ENCODE peak calls at places on chromosomes 3 and 15, in seven cellular contexts. P is NT2/D1, W is HepG2, B is MM.1S, H is neural progenitor cell, R is trophoblast cell, N is K562. Z is an unnamed sample.

GRCh38 chr15:69357773-69358765 is 56.1 kb upstream of the KIF23 start:
- DNase-seq in H (peak), W (peak), P (peak), B (no peak), R (no peak), N (peak), Z (no peak)

GRCh38 chr3:5006755-5007202 is 27.5 kb downstream of the BHLHE40 start:
- DNase-seq in P (no peak), B (no peak), H (no peak), R (peak), N (no peak), W (no peak), Z (no peak)

GRCh38 chr15:58203537-58203936 is 65.4 kb downstream of the AQP9 start:
- DNase-seq in N (peak), P (no peak), B (no peak), W (no peak), R (peak), H (no peak), Z (no peak)

GRCh38 chr15:45871121-45871855 is 236.5 kb downstream of the SQOR start:
- DNase-seq in P (no peak), R (no peak), H (no peak), W (no peak), B (no peak), N (no peak), Z (no peak)

GRCh38 chr15:33013827-33014445 is 180.6 kb downstream of the FMN1 start:
- DNase-seq in N (no peak), W (no peak), R (peak), P (no peak), H (no peak), B (no peak), Z (no peak)

GRCh38 chr3:113034011-113034410 is 43.2 kb downstream of the GTPBP8 start:
- DNase-seq in N (no peak), B (no peak), H (no peak), W (no peak), R (no peak), P (no peak), Z (no peak)

GRCh38 chr3:147049901-147050300 is 356.4 kb downstream of the ZIC4 start:
- DNase-seq in B (no peak), H (no peak), N (no peak), W (no peak), P (no peak), R (no peak), Z (no peak)

GRCh38 chr3:49724586-49724985 is 835 bp upstream of the GMPPB start:
- DNase-seq in N (no peak), W (no peak), H (peak), B (peak), P (no peak), R (no peak), Z (peak)

GRCh38 chr3:134486577-134487041 is 752 bp downstream of the CEP63 start:
- DNase-seq in H (no peak), W (no peak), B (peak), R (peak), N (no peak), P (no peak), Z (peak)

GRCh38 chr3:105997800-105998526 is 129.2 kb upstream of the CBLB start:
- DNase-seq in W (no peak), B (no peak), N (no peak), P (no peak), H (no peak), R (peak), Z (no peak)

GRCh38 chr3:111761309-111761795 is 97.7 kb upstream of the PHLDB2 start:
- DNase-seq in B (no peak), P (no peak), R (peak), W (no peak), N (no peak), H (no peak), Z (no peak)

GRCh38 chr3:160953681-160954080 is 151.5 kb downstream of the B3GALNT1 start:
- DNase-seq in P (no peak), B (no peak), R (no peak), W (no peak), N (no peak), H (no peak), Z (no peak)

GRCh38 chr3:162719684-162720341 is 1223.2 kb downstream of the OTOL1 start:
- DNase-seq in N (no peak), W (no peak), B (no peak), R (peak), P (no peak), H (no peak), Z (no peak)
- H3K9ac ChIP-seq in N (no peak), W (no peak), B (no peak), R (no peak), P (no peak), H (no peak), Z (peak)

GRCh38 chr15:66795851-66796250 is 93.8 kb downstream of the SMAD6 start:
- DNase-seq in N (no peak), W (no peak), H (no peak), R (peak), P (no peak), B (no peak), Z (no peak)
- H3K4me3 ChIP-seq in N (no peak), W (no peak), H (no peak), R (no peak), P (no peak), B (no peak), Z (no peak)

GRCh38 chr3:44504566-44504965 is 27.1 kb upstream of the ZNF445 start:
- DNase-seq in P (no peak), N (no peak), B (no peak), R (no peak), H (no peak), W (no peak), Z (no peak)
- H3K9ac ChIP-seq in P (no peak), N (no peak), B (no peak), R (no peak), H (no peak), W (no peak), Z (no peak)

GRCh38 chr3:171704002-171704401 is 106.3 kb downstream of the PLD1 start:
- DNase-seq in W (peak), R (peak), B (peak), H (peak), P (peak), N (peak), Z (peak)

GRCh38 chr3:171700157-171700556 is 110.1 kb downstream of the PLD1 start:
- DNase-seq in R (no peak), N (no peak), P (no peak), H (no peak), W (no peak), B (no peak), Z (no peak)

GRCh38 chr3:171700653-171701052 is 109.6 kb downstream of the PLD1 start:
- DNase-seq in B (no peak), R (no peak), P (no peak), H (no peak), W (no peak), N (no peak), Z (no peak)

GRCh38 chr3:171703144-171703543 is 107.1 kb downstream of the PLD1 start:
- DNase-seq in W (no peak), R (no peak), B (no peak), H (no peak), N (no peak), P (no peak), Z (no peak)

GRCh38 chr3:171704814-171705213 is 105.5 kb downstream of the PLD1 start:
- DNase-seq in B (no peak), P (no peak), H (no peak), N (no peak), R (no peak), W (no peak), Z (no peak)
- H3K4me3 ChIP-seq in B (no peak), P (no peak), H (no peak), N (no peak), R (no peak), W (no peak), Z (no peak)

GRCh38 chr3:119293761-119294401 is at the start of gene ARHGAP31:
- DNase-seq in B (peak), H (peak), P (peak), W (peak), N (no peak), R (peak), Z (peak)

GRCh38 chr3:119296723-119297122 is 2.5 kb downstream of the ARHGAP31 start:
- DNase-seq in W (no peak), H (no peak), R (no peak), N (no peak), B (no peak), P (no peak), Z (no peak)

GRCh38 chr3:119294402-119294888 is 262 bp downstream of the ARHGAP31 start:
- DNase-seq in R (peak), P (no peak), W (no peak), N (no peak), B (peak), H (peak), Z (peak)

GRCh38 chr3:119295816-119296484 is 1.8 kb downstream of the ARHGAP31 start:
- DNase-seq in B (no peak), H (no peak), N (no peak), R (peak), W (no peak), P (no peak), Z (no peak)

DNA sequence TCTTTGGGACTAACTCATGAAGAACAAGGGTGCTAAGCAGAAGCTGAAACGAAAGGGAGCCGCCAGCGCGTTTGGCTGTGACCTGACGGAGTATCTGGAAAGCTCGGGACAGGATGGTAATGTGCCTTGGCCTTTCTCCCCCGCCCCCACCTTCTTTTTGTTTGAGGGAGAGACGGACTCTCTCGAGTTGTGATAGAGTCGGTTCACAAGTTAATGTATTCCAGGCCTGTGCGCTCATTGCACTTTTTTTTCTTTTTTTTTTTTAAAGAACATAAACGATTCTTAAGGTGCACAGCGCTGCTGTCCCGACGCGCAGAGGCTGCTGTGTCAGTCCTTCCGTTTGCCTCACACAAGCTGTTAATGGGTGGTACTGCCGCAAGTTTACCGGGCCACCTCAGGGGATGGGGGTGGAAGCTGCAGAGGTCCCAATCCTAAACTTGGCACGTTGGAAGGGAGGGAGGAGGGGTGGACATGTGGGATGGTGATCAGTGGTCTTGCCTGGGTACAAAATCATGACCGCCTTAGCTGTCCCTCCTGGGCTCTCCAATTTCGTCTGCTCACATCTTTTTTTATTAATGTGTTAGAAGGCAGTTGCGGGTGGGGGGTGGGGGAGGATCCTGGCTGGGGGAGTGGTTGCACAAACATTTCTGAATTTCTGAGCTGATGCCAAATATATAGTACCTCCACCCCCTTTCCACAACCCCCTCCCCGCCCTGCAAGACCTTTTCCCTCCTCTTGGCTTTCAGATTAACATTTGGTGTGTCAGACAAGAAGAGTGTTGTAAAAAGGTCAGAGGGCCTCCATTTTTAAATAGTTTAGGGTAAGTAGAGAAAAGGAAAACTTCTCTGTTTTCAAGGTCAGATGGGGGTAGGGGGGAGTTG is 946 bp downstream of the ARHGAP31 start:
- DNase-seq in P (no peak), W (no peak), R (peak), H (peak), B (peak), N (no peak), Z (peak)
- H3K9ac ChIP-seq in P (peak), W (no peak), R (peak), H (no peak), B (peak), N (no peak), Z (peak)

GRCh38 chr15:94439158-94439557 is 207.8 kb downstream of the MCTP2 start:
- DNase-seq in H (no peak), N (no peak), R (no peak), P (no peak), B (peak), W (no peak), Z (no peak)
- H3K4me3 ChIP-seq in H (no peak), N (no peak), R (no peak), P (no peak), B (no peak), W (no peak), Z (no peak)